ENCODE peak calls at places on chromosomes 6 and 20, in four cellular contexts. N is GM20000; C is stimulated activated CD8-positive, alpha-beta memory T cell treated with anti-CD3 and anti-CD28 coated beads, Interleukin-4, amount 100 ng/mL, for 4 hours; S is effector CD4-positive, alpha-beta T cell. I is an unnamed sample.
A peak's percentile ranks its signal among the peaks of the same experiment; 100 is the strongest.

GRCh38 chr6:42010185-42010872 is 40.0 kb upstream of the TAF8 start:
- DNase-seq in N (no peak), C (no peak), S (no peak), I (peak; percentile 38)

GRCh38 chr6:43096451-43097097 is 20.5 kb downstream of the PTK7 start:
- DNase-seq in N (no peak), C (no peak), S (no peak), I (peak; percentile 55)

GRCh38 chr6:121548146-121548545 is 112.7 kb downstream of the GJA1 start:
- DNase-seq in N (no peak), C (no peak), S (no peak), I (no peak)

GRCh38 chr6:169428532-169428931 is 174.9 kb upstream of the THBS2 start:
- DNase-seq in N (no peak), C (no peak), S (no peak), I (no peak)

GRCh38 chr20:25303292-25304024 is 55.6 kb downstream of the PYGB start:
- DNase-seq in N (no peak), C (no peak), S (no peak), I (no peak)

GRCh38 chr6:141675957-141676356 is 456.8 kb upstream of the GJE1 start:
- DNase-seq in N (no peak), C (no peak), S (no peak), I (no peak)

GRCh38 chr20:31712112-31712553 is 10.5 kb downstream of the BCL2L1 start:
- DNase-seq in N (no peak), C (no peak), S (no peak), I (no peak)

GRCh38 chr6:21893778-21894177 is 300.2 kb downstream of the SOX4 start:
- DNase-seq in N (no peak), C (no peak), S (no peak), I (no peak)

GRCh38 chr6:141307309-141307998 is 825.3 kb upstream of the GJE1 start:
- DNase-seq in N (no peak), C (no peak), S (no peak), I (no peak)

GRCh38 chr6:129659590-129660345 is 50.2 kb downstream of the ARHGAP18 start:
- DNase-seq in N (no peak), C (no peak), S (no peak), I (peak; percentile 47)

GRCh38 chr6:610882-611281 is 46.0 kb downstream of the HUS1B start:
- DNase-seq in N (no peak), C (no peak), S (no peak), I (no peak)

GRCh38 chr20:50563133-50563944 is 53.2 kb downstream of the PTPN1 start:
- DNase-seq in N (no peak), C (no peak), S (no peak), I (no peak)

GRCh38 chr6:84358581-84358980 is 131.1 kb upstream of the CEP162 start:
- DNase-seq in N (no peak), C (no peak), S (no peak), I (no peak)

GRCh38 chr6:161543910-161544309 is 270.0 kb upstream of the AGPAT4 start:
- DNase-seq in N (peak; percentile 7), C (no peak), S (no peak), I (no peak)

GRCh38 chr20:22099348-22099747 is 393.9 kb downstream of the PAX1 start:
- DNase-seq in N (no peak), C (no peak), S (no peak), I (no peak)

GRCh38 chr20:40868568-40869223 is 159.9 kb upstream of the TOP1 start:
- DNase-seq in N (no peak), C (no peak), S (no peak), I (no peak)

GRCh38 chr20:19835533-19836222 is 77.6 kb downstream of the RIN2 start:
- DNase-seq in N (no peak), C (no peak), S (no peak), I (no peak)

GRCh38 chr6:63663147-63663877 is 27.7 kb downstream of the PHF3 start:
- DNase-seq in N (no peak), C (no peak), S (no peak), I (peak; percentile 45)

GRCh38 chr6:131976545-131977061 is 25.4 kb upstream of the CCN2 start:
- DNase-seq in N (no peak), C (no peak), S (no peak), I (no peak)

GRCh38 chr6:105806486-105806920 is 279.6 kb upstream of the PRDM1 start:
- DNase-seq in N (no peak), C (no peak), S (no peak), I (no peak)

I was measured in H4.